ENCODE peak calls at places on chromosomes 16 and 17, in nine cellular contexts. B is sigmoid colon, Y is K562, Z is prostate gland, X is SK-N-SH, S is endothelial cell of umbilical vein, O is spleen, U is GM23338, N is breast epithelium. G is an unnamed sample. For H3K4me1, the result is how much of the 10 kb centered on the place peaks cover.

GRCh38 chr17:58436805-58437239 is 19.5 kb upstream of the RNF43 start:
- DNase-seq in O (no peak), Y (peak), B (no peak), S (no peak), Z (no peak), X (no peak), U (no peak), N (no peak), G (no peak)

GRCh38 chr17:58283674-58284612 is 3.2 kb upstream of the MPO start:
- DNase-seq in O (no peak), B (peak), N (peak), Y (no peak), U (no peak), S (no peak), Z (no peak), X (no peak), G (no peak)

GRCh38 chr17:3738562-3739295 is 15.0 kb downstream of the HASPIN start:
- DNase-seq in B (no peak), U (peak), Z (peak), Y (peak), X (no peak), N (peak), O (no peak), S (no peak), G (peak)

GRCh38 chr17:7380321-7380720 is 568 bp upstream of the TNK1 start:
- DNase-seq in S (no peak), B (peak), X (peak), Y (no peak), Z (peak), U (peak), N (peak), O (no peak), G (peak)

GRCh38 chr17:55161935-55162555 is 102.7 kb upstream of the HLF start:
- DNase-seq in X (no peak), B (no peak), N (no peak), S (peak), Y (no peak), O (no peak), U (no peak), Z (no peak), G (no peak)

GRCh38 chr16:66935319-66936011 is at the start of gene CES2:
- DNase-seq in Y (peak), U (peak), X (peak), S (peak), N (peak), B (no peak), O (peak), Z (peak), G (peak)

GRCh38 chr17:39709998-39710964 is 10.4 kb downstream of the ERBB2 start:
- DNase-seq in B (no peak), O (peak), S (no peak), X (no peak), U (no peak), Y (no peak), N (no peak), Z (no peak), G (no peak)

GRCh38 chr17:43530303-43531081 is 15.6 kb downstream of the ETV4 start:
- DNase-seq in O (peak), Y (peak), S (peak), N (peak), Z (peak), B (peak), X (no peak), U (peak), G (no peak)

GRCh38 chr17:13462161-13462560 is 139.6 kb downstream of the HS3ST3A1 start:
- DNase-seq in U (no peak), B (no peak), N (no peak), Z (no peak), X (no peak), Y (no peak), S (no peak), O (no peak), G (no peak)

GRCh38 chr16:81888520-81889394 is 109.7 kb downstream of the PLCG2 start:
- DNase-seq in Z (no peak), X (no peak), O (no peak), Y (no peak), S (no peak), U (no peak), N (no peak), B (no peak), G (no peak)

GRCh38 chr17:4573682-4574081 is 10.6 kb upstream of the SMTNL2 start:
- DNase-seq in B (no peak), X (no peak), Y (no peak), O (peak), N (peak), S (no peak), Z (no peak), U (no peak), G (no peak)

GRCh38 chr17:18324140-18325049 is 9.3 kb downstream of the SMCR8 start:
- DNase-seq in Y (no peak), N (no peak), O (no peak), U (peak), X (no peak), B (peak), Z (no peak), S (no peak), G (no peak)

GRCh38 chr17:236641-237405 is 55.4 kb upstream of the DOC2B start:
- DNase-seq in B (peak), N (no peak), X (no peak), Y (no peak), Z (no peak), S (no peak), O (peak), U (no peak), G (peak)

GRCh38 chr16:8178271-8178670 is 412.0 kb downstream of the TMEM114 start:
- DNase-seq in X (no peak), B (no peak), Z (no peak), Y (no peak), O (no peak), N (no peak), U (no peak), S (no peak), G (no peak)

GRCh38 chr17:34367486-34368270 is 4.6 kb upstream of the CCL1 start:
- DNase-seq in Y (no peak), Z (no peak), O (no peak), X (no peak), U (no peak), N (no peak), S (no peak), B (no peak), G (no peak)

GRCh38 chr17:37818689-37819088 is 73.8 kb upstream of the HNF1B start:
- DNase-seq in B (no peak), S (no peak), N (no peak), Z (peak), Y (no peak), U (no peak), X (no peak), O (no peak), G (peak)

GRCh38 chr17:68768804-68769203 is 167.6 kb upstream of the FAM20A start:
- DNase-seq in Y (no peak), B (no peak), S (no peak), O (no peak), U (no peak), X (no peak), Z (no peak), N (no peak), G (no peak)

GRCh38 chr16:74760007-74760767 is 14.4 kb downstream of the FA2H start:
- DNase-seq in Z (no peak), N (no peak), U (no peak), S (peak), Y (no peak), O (peak), B (no peak), X (no peak), G (no peak)

DNA sequence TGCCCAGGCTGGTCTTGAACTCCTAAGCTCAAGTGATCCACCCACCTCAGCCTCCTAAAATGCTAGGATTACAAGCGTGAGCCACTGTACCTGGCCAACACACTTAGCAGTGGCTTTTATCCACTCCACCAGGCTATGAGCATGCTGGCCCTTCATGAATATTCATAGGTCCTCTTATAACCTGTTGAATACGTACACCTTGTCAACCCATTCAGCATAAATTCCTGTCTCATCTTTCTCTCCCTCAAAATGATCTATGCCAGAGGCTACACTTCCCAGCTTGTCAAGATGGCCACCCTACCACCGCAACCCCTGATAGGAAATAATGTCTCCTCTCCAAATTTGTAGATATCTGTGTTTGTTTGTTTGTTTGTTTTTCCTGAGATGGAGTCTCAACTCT is 11.0 kb upstream of the ZG16 start:
- DNase-seq in B (no peak), N (no peak), U (no peak), Z (no peak), O (no peak), S (no peak), Y (no peak), X (no peak), G (no peak)
- H3K4me1 ChIP-seq in B (under half), N (under half), U (under half), Z (under half), O (under half), S (under half), Y (under half), X (under half), G (under half)

GRCh38 chr16:20920799-20921198 is 20.2 kb downstream of the LYRM1 start:
- DNase-seq in N (no peak), Z (no peak), S (no peak), B (no peak), Y (no peak), O (no peak), U (no peak), X (no peak), G (no peak)

GRCh38 chr16:20916927-20917326 is 16.4 kb downstream of the LYRM1 start:
- DNase-seq in B (no peak), U (no peak), Y (no peak), S (no peak), X (no peak), N (no peak), O (no peak), Z (no peak), G (no peak)

GRCh38 chr16:20920091-20920490 is 19.5 kb downstream of the LYRM1 start:
- DNase-seq in Y (no peak), Z (no peak), X (no peak), O (no peak), B (no peak), U (no peak), N (no peak), S (no peak), G (no peak)

GRCh38 chr16:20916289-20916688 is 15.7 kb downstream of the LYRM1 start:
- DNase-seq in O (no peak), X (no peak), Z (no peak), N (no peak), S (no peak), B (no peak), Y (no peak), U (no peak), G (no peak)

GRCh38 chr16:20918486-20919239 is 18.1 kb downstream of the LYRM1 start:
- DNase-seq in N (peak), S (no peak), Z (no peak), Y (peak), U (no peak), O (no peak), B (peak), X (no peak), G (no peak)
- TF ChIP-seq POLR2AphosphoS5 in N (no peak), S (no peak), Z (no peak), Y (no peak), U (no peak), O (no peak), B (no peak), X (no peak), G (no peak)

GRCh38 chr16:88696441-88696840 is 9.8 kb downstream of the RNF166 start:
- DNase-seq in Z (no peak), U (no peak), N (no peak), S (no peak), O (no peak), B (no peak), X (no peak), Y (no peak), G (no peak)
- H3K4me1 ChIP-seq in Z (under half), U (under half), N (under half), S (under half), O (half or more), B (under half), X (under half), Y (half or more), G (under half)

GRCh38 chr16:85891033-85891775 is 7.8 kb upstream of the IRF8 start:
- DNase-seq in X (no peak), O (no peak), Z (peak), S (no peak), N (no peak), Y (no peak), U (no peak), B (no peak), G (no peak)
- TF ChIP-seq POLR2AphosphoS5 in X (no peak), O (no peak), Z (no peak), S (no peak), N (no peak), Y (no peak), U (no peak), B (no peak), G (no peak)

GRCh38 chr16:1265090-1265630 is 9.3 kb downstream of the TPSD1 start:
- DNase-seq in N (no peak), U (no peak), Y (no peak), B (no peak), Z (no peak), X (no peak), O (no peak), S (no peak), G (no peak)
- H3K4me1 ChIP-seq in N (under half), U (under half), Y (under half), B (under half), Z (under half), X (under half), O (under half), S (under half), G (under half)

GRCh38 chr16:35752773-35753558 is 2293.6 kb downstream of the TP53TG3F start:
- DNase-seq in X (no peak), Z (no peak), Y (no peak), N (no peak), S (no peak), U (no peak), O (peak), B (peak), G (no peak)

GRCh38 chr16:35754391-35755369 is 2295.3 kb downstream of the TP53TG3F start:
- DNase-seq in N (no peak), X (no peak), U (no peak), Z (no peak), Y (peak), O (peak), B (no peak), S (no peak), G (no peak)

GRCh38 chr16:35751191-35751941 is 2292.0 kb downstream of the TP53TG3F start:
- DNase-seq in O (peak), Y (no peak), U (no peak), S (no peak), B (peak), Z (no peak), N (no peak), X (no peak), G (no peak)

GRCh38 chr16:35752012-35752772 is 2292.8 kb downstream of the TP53TG3F start:
- DNase-seq in Z (no peak), X (no peak), U (no peak), Y (no peak), N (no peak), O (no peak), B (no peak), S (no peak), G (no peak)

DNA sequence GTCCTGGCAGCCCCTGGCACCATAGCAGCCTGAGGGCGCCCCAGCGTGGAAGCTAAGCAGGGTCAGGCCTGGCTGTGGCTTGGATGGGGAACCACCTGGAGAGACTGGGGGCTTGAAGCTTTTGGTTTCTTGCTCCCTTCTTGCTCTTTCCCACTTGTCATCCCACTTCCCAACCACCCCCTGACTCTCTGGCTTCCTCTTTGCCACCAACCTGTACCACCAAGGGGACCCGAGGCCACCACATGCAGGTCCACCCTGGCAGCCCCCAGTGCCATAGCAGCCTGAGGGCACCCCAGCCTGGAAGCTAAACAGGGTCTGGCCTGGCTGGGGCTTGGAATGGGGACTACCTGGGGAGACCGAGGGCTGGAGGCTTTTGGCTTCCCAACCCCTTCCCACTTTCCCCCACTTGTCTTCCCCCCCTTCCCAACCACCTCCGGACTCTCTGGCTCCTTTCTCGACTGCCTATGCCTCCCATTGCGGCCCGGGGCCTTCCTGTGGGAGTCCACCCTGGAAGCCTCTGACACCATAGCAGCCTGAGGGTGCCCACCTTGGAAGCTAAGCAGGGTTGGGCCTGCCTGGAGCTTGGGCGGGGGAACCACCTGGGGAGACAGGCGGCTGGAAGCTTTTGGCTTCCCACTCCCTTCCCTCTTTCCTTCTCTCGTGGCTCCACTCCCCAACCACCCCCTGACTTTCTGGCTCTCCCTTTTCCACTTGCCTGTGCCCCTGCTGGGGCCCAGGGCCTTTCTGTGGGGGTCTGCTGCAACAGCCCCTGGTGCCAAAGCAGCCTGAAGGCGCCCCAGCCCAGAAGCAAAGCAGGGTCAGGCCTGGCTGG is 2294.4 kb downstream of the TP53TG3F start:
- DNase-seq in U (no peak), B (no peak), S (no peak), Y (no peak), O (peak), N (no peak), Z (no peak), X (no peak), G (no peak)
- TF ChIP-seq POLR2AphosphoS5 in U (no peak), B (no peak), S (no peak), Y (no peak), O (no peak), N (no peak), Z (no peak), X (no peak), G (no peak)

GRCh38 chr17:53749178-53749577 is 73.5 kb upstream of the KIF2B start:
- DNase-seq in Y (peak), S (no peak), O (no peak), Z (no peak), U (peak), N (no peak), X (no peak), B (no peak), G (no peak)
- H3K4me1 ChIP-seq in Y (under half), S (under half), O (under half), Z (under half), U (under half), N (under half), X (under half), B (under half), G (under half)

GRCh38 chr16:67966549-67967182 is 1.8 kb downstream of the SLC12A4 start:
- DNase-seq in N (no peak), S (peak), Z (no peak), O (peak), B (no peak), X (no peak), U (peak), Y (peak), G (no peak)

GRCh38 chr16:67967956-67968439 is 439 bp downstream of the SLC12A4 start:
- DNase-seq in B (no peak), S (peak), U (peak), O (no peak), Z (no peak), X (peak), N (no peak), Y (peak), G (peak)

GRCh38 chr16:67967183-67967955 is 1.1 kb downstream of the SLC12A4 start:
- DNase-seq in Y (no peak), S (peak), N (no peak), O (peak), X (no peak), B (no peak), Z (no peak), U (no peak), G (no peak)

GRCh38 chr16:67969286-67970039 is 1.0 kb upstream of the SLC12A4 start:
- DNase-seq in U (peak), O (peak), N (no peak), S (peak), Z (no peak), Y (peak), B (no peak), X (no peak), G (no peak)

GRCh38 chr16:67968440-67969285 is at the start of gene SLC12A4:
- DNase-seq in Y (peak), B (peak), N (peak), U (peak), S (peak), O (peak), Z (peak), X (peak), G (peak)
- TF ChIP-seq POLR2AphosphoS5 in Y (peak), B (peak), N (peak), U (peak), S (peak), O (peak), Z (peak), X (peak), G (peak)

GRCh38 chr17:35543856-35544255 is 6.4 kb upstream of the SLFN12L start:
- DNase-seq in S (peak), N (no peak), Z (no peak), U (no peak), B (no peak), X (no peak), O (no peak), Y (no peak), G (no peak)
- H3K4me1 ChIP-seq in S (under half), N (under half), Z (under half), U (under half), B (under half), X (under half), O (under half), Y (under half), G (under half)

GRCh38 chr17:14864127-14864526 is 401.0 kb downstream of the PMP22 start:
- DNase-seq in S (no peak), X (no peak), Y (no peak), Z (no peak), N (no peak), U (no peak), O (no peak), B (no peak), G (no peak)
- TF ChIP-seq POLR2AphosphoS5 in S (no peak), X (no peak), Y (no peak), Z (no peak), N (no peak), U (no peak), O (no peak), B (no peak), G (no peak)

G was measured in transverse colon.